ENCODE peak calls at places on chromosomes 5 and 9, in nine cellular contexts. H is sigmoid colon, A is dorsolateral prefrontal cortex, M is right lobe of liver, Y is heart left ventricle, N is HCT116, X is mammary epithelial cell, T is A549, V is endodermal cell. W is an unnamed sample.

GRCh38 chr5:165497707-165498106 is 1992.3 kb downstream of the MAT2B start:
- DNase-seq in H (no peak), A (no peak), M (no peak), Y (no peak), N (no peak), X (peak; percentile 14), T (peak; percentile 2), V (peak; percentile 54), W (no peak)

GRCh38 chr5:132023258-132024116 is 12.0 kb upstream of the ACSL6 start:
- DNase-seq in H (no peak), A (no peak), M (no peak), Y (no peak), N (no peak), X (no peak), T (no peak), V (no peak), W (no peak)

GRCh38 chr9:120412425-120412951 is 167.5 kb downstream of the CDK5RAP2 start:
- DNase-seq in H (no peak), A (no peak), M (no peak), Y (no peak), N (no peak), X (no peak), T (no peak), V (peak; percentile 51), W (no peak)

GRCh38 chr5:90518666-90519065 is 10.7 kb downstream of the LYSMD3 start:
- DNase-seq in H (no peak), A (no peak), M (no peak), Y (no peak), N (no peak), X (peak; percentile 24), T (no peak), V (no peak), W (no peak)

GRCh38 chr5:73336366-73336765 is 112.2 kb downstream of the FOXD1 start:
- DNase-seq in H (no peak), A (no peak), M (no peak), Y (no peak), N (no peak), X (no peak), T (no peak), V (no peak), W (no peak)

GRCh38 chr5:172579403-172579990 is 61.6 kb upstream of the NEURL1B start:
- DNase-seq in H (no peak), A (no peak), M (no peak), Y (peak; percentile 34), N (no peak), X (no peak), T (no peak), V (no peak), W (no peak)

GRCh38 chr5:116650544-116650943 is 75.9 kb upstream of the SEMA6A start:
- DNase-seq in H (no peak), A (peak; percentile 77), M (no peak), Y (no peak), N (no peak), X (no peak), T (no peak), V (no peak), W (no peak)

GRCh38 chr5:3997670-3998069 is 402.0 kb downstream of the IRX1 start:
- DNase-seq in H (no peak), A (no peak), M (no peak), Y (no peak), N (no peak), X (no peak), T (no peak), V (no peak), W (no peak)

GRCh38 chr5:179906795-179907569 is 715 bp downstream of the TBC1D9B start:
- DNase-seq in H (peak; percentile 75), A (peak; percentile 30), M (no peak), Y (no peak), N (no peak), X (peak; percentile 40), T (no peak), V (peak; percentile 73), W (peak; percentile 38)

GRCh38 chr9:108333406-108334031 is 522.3 kb downstream of the ACTL7B start:
- DNase-seq in H (no peak), A (no peak), M (no peak), Y (no peak), N (no peak), X (no peak), T (no peak), V (no peak), W (no peak)

DNA sequence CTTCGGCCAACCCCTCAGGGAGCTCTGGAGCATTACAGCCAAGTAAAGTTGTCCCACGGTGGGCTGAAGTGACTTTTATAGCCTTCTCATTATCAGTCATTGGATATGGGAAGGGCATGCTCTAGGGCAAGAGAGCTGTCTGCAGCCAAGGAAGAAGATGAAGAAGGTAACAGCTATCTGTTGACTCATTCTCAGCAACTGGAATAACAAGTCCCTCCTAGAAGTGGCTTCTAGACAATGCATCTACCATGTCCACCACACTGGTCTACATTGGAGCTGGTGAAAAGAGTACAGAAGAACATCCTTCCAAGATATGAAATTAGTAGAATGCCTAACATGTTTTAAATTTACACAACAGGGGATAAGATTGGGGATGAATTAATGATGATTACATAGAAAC is 524.2 kb downstream of the ACTL7B start:
- DNase-seq in H (no peak), A (no peak), M (no peak), Y (no peak), N (no peak), X (peak; percentile 8), T (no peak), V (no peak), W (no peak)
- TF ChIP-seq CTCF in H (no peak), A (no peak), M (no peak), Y (no peak), N (no peak), X (no peak), T (no peak), V (no peak), W (no peak)

GRCh38 chr5:138351517-138351916 is 968 bp upstream of the KDM3B start:
- DNase-seq in H (no peak), A (no peak), M (no peak), Y (no peak), N (no peak), X (no peak), T (no peak), V (no peak), W (no peak)
- H3K27ac ChIP-seq in H (no peak overlapping the region), A (no peak overlapping the region), M (no peak overlapping the region), Y (no peak overlapping the region), N (no peak overlapping the region), X (no peak overlapping the region), T (no peak overlapping the region), V (no peak overlapping the region), W (no peak overlapping the region)

GRCh38 chr5:155482428-155482827 is 468.9 kb downstream of the KIF4B start:
- DNase-seq in H (no peak), A (no peak), M (no peak), Y (no peak), N (no peak), X (no peak), T (no peak), V (no peak), W (no peak)

GRCh38 chr5:155475318-155475717 is 461.8 kb downstream of the KIF4B start:
- DNase-seq in H (no peak), A (no peak), M (no peak), Y (no peak), N (no peak), X (no peak), T (no peak), V (peak; percentile 47), W (no peak)

GRCh38 chr5:155481182-155481581 is 467.6 kb downstream of the KIF4B start:
- DNase-seq in H (no peak), A (no peak), M (no peak), Y (no peak), N (no peak), X (no peak), T (no peak), V (no peak), W (no peak)

GRCh38 chr5:155485344-155485743 is 471.8 kb downstream of the KIF4B start:
- DNase-seq in H (no peak), A (no peak), M (no peak), Y (no peak), N (no peak), X (no peak), T (no peak), V (no peak), W (no peak)

DNA sequence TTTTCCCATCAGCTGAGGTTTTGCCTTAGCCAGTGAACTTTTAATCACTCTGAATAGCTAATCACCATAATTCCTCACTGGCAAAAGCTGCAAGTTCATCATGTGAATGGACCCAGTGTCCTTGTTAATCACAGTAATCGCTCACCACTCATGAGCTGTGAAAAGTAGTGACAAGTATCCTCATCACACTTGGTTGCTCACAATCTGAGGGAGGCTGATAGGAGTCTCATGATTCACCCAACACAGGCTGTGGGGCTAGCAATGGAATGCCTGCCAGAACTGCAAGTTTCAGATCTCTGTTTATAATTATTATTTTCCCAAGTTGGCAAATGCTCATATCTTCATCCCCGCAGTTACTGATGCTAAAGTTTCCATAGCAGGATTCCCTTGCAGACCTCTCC is 467.2 kb downstream of the KIF4B start:
- DNase-seq in H (no peak), A (no peak), M (no peak), Y (peak; percentile 37), N (no peak), X (peak; percentile 12), T (no peak), V (peak; percentile 55), W (no peak)
- H3K4me3 ChIP-seq in H (no peak overlapping the region), A (no peak overlapping the region), M (no peak overlapping the region), Y (no peak overlapping the region), N (no peak overlapping the region), X (no peak overlapping the region), T (no peak overlapping the region), V (no peak overlapping the region), W (no peak overlapping the region)

DNA sequence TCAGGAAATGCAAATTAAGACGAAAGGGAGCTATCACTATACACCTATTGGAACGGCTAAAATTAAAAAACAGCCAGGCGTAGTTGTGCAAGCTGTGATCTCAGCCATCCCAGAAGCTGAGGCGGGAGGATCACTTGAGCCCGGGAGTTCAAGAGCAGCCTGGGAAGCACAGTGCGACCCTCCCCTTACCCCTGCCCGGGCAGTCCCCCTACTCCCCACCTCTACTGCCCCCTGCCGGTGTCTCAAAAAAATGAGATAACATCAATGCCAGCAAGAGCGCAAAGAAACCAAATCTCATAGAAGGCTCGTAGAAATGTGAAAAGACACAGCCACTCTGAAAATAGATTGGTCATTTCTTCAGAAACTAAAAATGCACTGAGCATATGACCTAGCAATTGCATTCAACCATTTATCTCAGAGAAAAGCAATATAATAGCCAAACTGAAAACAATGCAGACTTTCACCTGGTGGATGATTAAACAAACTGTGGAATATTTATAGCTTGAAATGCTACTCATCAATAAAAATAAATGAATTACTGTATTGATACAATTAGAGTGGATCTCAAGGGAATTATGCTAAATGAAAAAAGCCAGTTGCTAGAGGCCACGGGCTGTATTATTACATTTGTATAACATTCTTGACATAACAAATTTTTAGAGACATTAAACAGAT is 20.6 kb downstream of the OR2V2 start:
- DNase-seq in H (no peak), A (no peak), M (no peak), Y (no peak), N (no peak), X (no peak), T (no peak), V (peak; percentile 95), W (no peak)
- TF ChIP-seq CTCF in H (no peak), A (peak; percentile 27), M (peak; percentile 4), Y (peak; percentile 33), N (peak; percentile 81), X (peak; percentile 50), T (peak; percentile 73), V (peak; percentile 85), W (no peak)

GRCh38 chr5:138568061-138568824 is 7.0 kb downstream of the HSPA9 start:
- DNase-seq in H (no peak), A (no peak), M (no peak), Y (no peak), N (no peak), X (no peak), T (no peak), V (no peak), W (peak; percentile 57)
- H3K27ac ChIP-seq in H (no peak overlapping the region), A (no peak overlapping the region), M (peak overlapping the region; percentile 70), Y (no peak overlapping the region), N (no peak overlapping the region), X (no peak overlapping the region), T (no peak overlapping the region), V (no peak overlapping the region), W (no peak overlapping the region)

GRCh38 chr9:85743290-85744128 is 1.8 kb upstream of the AGTPBP1 start:
- DNase-seq in H (peak; percentile 67), A (no peak), M (no peak), Y (peak; percentile 39), N (peak; percentile 75), X (peak; percentile 90), T (peak; percentile 27), V (peak; percentile 72), W (peak; percentile 20)
- H3K4me3 ChIP-seq in H (no peak overlapping the region), A (no peak overlapping the region), M (no peak overlapping the region), Y (no peak overlapping the region), N (peak overlapping the region; percentile 45), X (no peak overlapping the region), T (peak overlapping the region; percentile 96), V (no peak overlapping the region), W (no peak overlapping the region)

W was measured in adrenal gland.